ENCODE peak calls at places on chromosome 6, in four cellular contexts. One of them, this sample, is unnamed.

GRCh38 chr6:38146658-38147027 is 327.1 kb downstream of the ZFAND3 start:
- DNase-seq in dorsolateral prefrontal cortex: no peak
- DNase-seq in fibroblast of pulmonary artery: no peak
- DNase-seq in effector CD4-positive, alpha-beta T cell: no peak
- DNase-seq in this sample: no peak

GRCh38 chr6:70566751-70567382 is at the start of gene SDHAF4:
- DNase-seq in effector CD4-positive, alpha-beta T cell: peak
- DNase-seq in fibroblast of pulmonary artery: peak
- DNase-seq in dorsolateral prefrontal cortex: peak
- DNase-seq in this sample: peak

GRCh38 chr6:17706580-17707370 is at the start of gene NUP153:
- DNase-seq in fibroblast of pulmonary artery: peak
- DNase-seq in dorsolateral prefrontal cortex: peak
- DNase-seq in effector CD4-positive, alpha-beta T cell: peak
- DNase-seq in this sample: peak

GRCh38 chr6:70413829-70414494 is 654 bp downstream of the FAM135A start:
- DNase-seq in fibroblast of pulmonary artery: no peak
- DNase-seq in dorsolateral prefrontal cortex: peak
- DNase-seq in effector CD4-positive, alpha-beta T cell: no peak
- DNase-seq in this sample: no peak

GRCh38 chr6:109799664-109800063 is 108.6 kb downstream of the FIG4 start:
- DNase-seq in dorsolateral prefrontal cortex: no peak
- DNase-seq in effector CD4-positive, alpha-beta T cell: no peak
- DNase-seq in fibroblast of pulmonary artery: no peak
- DNase-seq in this sample: no peak

GRCh38 chr6:25851961-25852360 is 20.1 kb upstream of the SLC17A1 start:
- DNase-seq in effector CD4-positive, alpha-beta T cell: no peak
- DNase-seq in fibroblast of pulmonary artery: no peak
- DNase-seq in dorsolateral prefrontal cortex: no peak
- DNase-seq in this sample: no peak

GRCh38 chr6:70119218-70119835 is 183.6 kb downstream of the COL9A1 start:
- DNase-seq in fibroblast of pulmonary artery: no peak
- DNase-seq in dorsolateral prefrontal cortex: no peak
- DNase-seq in effector CD4-positive, alpha-beta T cell: no peak
- DNase-seq in this sample: no peak

GRCh38 chr6:3011158-3011557 is 11.5 kb downstream of the NQO2 start:
- DNase-seq in fibroblast of pulmonary artery: no peak
- DNase-seq in effector CD4-positive, alpha-beta T cell: no peak
- DNase-seq in dorsolateral prefrontal cortex: no peak
- DNase-seq in this sample: no peak

GRCh38 chr6:105798057-105798456 is 288.1 kb upstream of the PRDM1 start:
- DNase-seq in effector CD4-positive, alpha-beta T cell: no peak
- DNase-seq in fibroblast of pulmonary artery: peak
- DNase-seq in dorsolateral prefrontal cortex: no peak
- DNase-seq in this sample: no peak

GRCh38 chr6:33313105-33313708 is 671 bp downstream of the TAPBP start:
- DNase-seq in fibroblast of pulmonary artery: no peak
- DNase-seq in effector CD4-positive, alpha-beta T cell: peak
- DNase-seq in dorsolateral prefrontal cortex: peak
- DNase-seq in this sample: peak

GRCh38 chr6:84411060-84411629 is 183.7 kb upstream of the CEP162 start:
- DNase-seq in effector CD4-positive, alpha-beta T cell: no peak
- DNase-seq in fibroblast of pulmonary artery: peak
- DNase-seq in dorsolateral prefrontal cortex: no peak
- DNase-seq in this sample: no peak

This sample was measured in upper lobe of left lung.